ENCODE peak calls at places on chromosome 17, in four cellular contexts. One of them, this sample, is unnamed.

GRCh38 chr17:32192379-32192778 is 50.1 kb downstream of the RHOT1 start:
- DNase-seq in DMS79 treated with DMSO at 0.1 percent for 48 hours: no peak
- DNase-seq in AML-193: no peak
- DNase-seq in nephron progenitor cell: no peak
- DNase-seq in this sample: no peak

GRCh38 chr17:75475144-75475835 is 18.9 kb downstream of the TMEM94 start:
- DNase-seq in DMS79 treated with DMSO at 0.1 percent for 48 hours: no peak
- DNase-seq in AML-193: no peak
- DNase-seq in nephron progenitor cell: no peak
- DNase-seq in this sample: peak

GRCh38 chr17:3027786-3028532 is 35.4 kb downstream of the OR1D5 start:
- DNase-seq in DMS79 treated with DMSO at 0.1 percent for 48 hours: no peak
- DNase-seq in nephron progenitor cell: no peak
- DNase-seq in AML-193: no peak
- DNase-seq in this sample: no peak

GRCh38 chr17:67571478-67571877 is 146.3 kb upstream of the NOL11 start:
- DNase-seq in nephron progenitor cell: no peak
- DNase-seq in AML-193: no peak
- DNase-seq in DMS79 treated with DMSO at 0.1 percent for 48 hours: no peak
- DNase-seq in this sample: no peak

GRCh38 chr17:13306310-13306962 is 288.6 kb upstream of the ELAC2 start:
- DNase-seq in AML-193: peak
- DNase-seq in nephron progenitor cell: peak
- DNase-seq in DMS79 treated with DMSO at 0.1 percent for 48 hours: no peak
- DNase-seq in this sample: peak

GRCh38 chr17:41529491-41529915 is 1.4 kb upstream of the KRT19 start:
- DNase-seq in DMS79 treated with DMSO at 0.1 percent for 48 hours: no peak
- DNase-seq in nephron progenitor cell: no peak
- DNase-seq in AML-193: no peak
- DNase-seq in this sample: no peak

GRCh38 chr17:64655704-64656103 is 6.4 kb downstream of the SMURF2 start:
- DNase-seq in nephron progenitor cell: no peak
- DNase-seq in DMS79 treated with DMSO at 0.1 percent for 48 hours: no peak
- DNase-seq in AML-193: no peak
- DNase-seq in this sample: no peak

GRCh38 chr17:8175795-8176196 is 384 bp downstream of the TMEM107 start:
- DNase-seq in nephron progenitor cell: no peak
- DNase-seq in DMS79 treated with DMSO at 0.1 percent for 48 hours: peak
- DNase-seq in AML-193: no peak
- DNase-seq in this sample: no peak

GRCh38 chr17:67460097-67460496 is 83.0 kb downstream of the PITPNC1 start:
- DNase-seq in DMS79 treated with DMSO at 0.1 percent for 48 hours: no peak
- DNase-seq in nephron progenitor cell: peak
- DNase-seq in AML-193: no peak
- DNase-seq in this sample: no peak

GRCh38 chr17:32523017-32523680 is 36.4 kb downstream of the CDK5R1 start:
- DNase-seq in nephron progenitor cell: no peak
- DNase-seq in DMS79 treated with DMSO at 0.1 percent for 48 hours: peak
- DNase-seq in AML-193: no peak
- DNase-seq in this sample: no peak

GRCh38 chr17:14396542-14396941 is 95.7 kb downstream of the HS3ST3B1 start:
- DNase-seq in nephron progenitor cell: no peak
- DNase-seq in AML-193: no peak
- DNase-seq in DMS79 treated with DMSO at 0.1 percent for 48 hours: no peak
- DNase-seq in this sample: no peak

GRCh38 chr17:66855204-66855603 is 20.3 kb downstream of the CACNG5 start:
- DNase-seq in nephron progenitor cell: no peak
- DNase-seq in AML-193: peak
- DNase-seq in DMS79 treated with DMSO at 0.1 percent for 48 hours: no peak
- DNase-seq in this sample: no peak

GRCh38 chr17:37494971-37495370 is 5.3 kb downstream of the DUSP14 start:
- DNase-seq in DMS79 treated with DMSO at 0.1 percent for 48 hours: no peak
- DNase-seq in nephron progenitor cell: no peak
- DNase-seq in AML-193: no peak
- DNase-seq in this sample: peak

GRCh38 chr17:4074831-4075495 is 67.9 kb downstream of the ZZEF1 start:
- DNase-seq in DMS79 treated with DMSO at 0.1 percent for 48 hours: peak
- DNase-seq in nephron progenitor cell: peak
- DNase-seq in AML-193: peak
- DNase-seq in this sample: peak

GRCh38 chr17:77734371-77735050 is 224.0 kb upstream of the TNRC6C start:
- DNase-seq in nephron progenitor cell: peak
- DNase-seq in AML-193: no peak
- DNase-seq in DMS79 treated with DMSO at 0.1 percent for 48 hours: peak
- DNase-seq in this sample: peak

GRCh38 chr17:48973806-48974205 is 5.4 kb upstream of the GIP start:
- DNase-seq in DMS79 treated with DMSO at 0.1 percent for 48 hours: no peak
- DNase-seq in nephron progenitor cell: no peak
- DNase-seq in AML-193: no peak
- DNase-seq in this sample: no peak

GRCh38 chr17:17941015-17941414 is 31.2 kb downstream of the TOM1L2 start:
- DNase-seq in DMS79 treated with DMSO at 0.1 percent for 48 hours: no peak
- DNase-seq in nephron progenitor cell: no peak
- DNase-seq in AML-193: no peak
- DNase-seq in this sample: no peak

GRCh38 chr17:81189670-81190530 is 23.9 kb upstream of the AATK start:
- DNase-seq in nephron progenitor cell: peak
- DNase-seq in AML-193: no peak
- DNase-seq in DMS79 treated with DMSO at 0.1 percent for 48 hours: no peak
- DNase-seq in this sample: peak

GRCh38 chr17:29155235-29155965 is 24.8 kb downstream of the MYO18A start:
- DNase-seq in nephron progenitor cell: peak
- DNase-seq in DMS79 treated with DMSO at 0.1 percent for 48 hours: no peak
- DNase-seq in AML-193: peak
- DNase-seq in this sample: peak

GRCh38 chr17:17554266-17554665 is 37.2 kb downstream of the PEMT start:
- DNase-seq in nephron progenitor cell: no peak
- DNase-seq in AML-193: no peak
- DNase-seq in DMS79 treated with DMSO at 0.1 percent for 48 hours: no peak
- DNase-seq in this sample: no peak

GRCh38 chr17:37388266-37388665 is 12.5 kb downstream of the C17orf78 start:
- DNase-seq in DMS79 treated with DMSO at 0.1 percent for 48 hours: no peak
- DNase-seq in AML-193: no peak
- DNase-seq in nephron progenitor cell: no peak
- DNase-seq in this sample: no peak

GRCh38 chr17:67717192-67717623 is 528 bp upstream of the NOL11 start:
- DNase-seq in DMS79 treated with DMSO at 0.1 percent for 48 hours: no peak
- DNase-seq in nephron progenitor cell: no peak
- DNase-seq in AML-193: no peak
- DNase-seq in this sample: no peak

GRCh38 chr17:57350266-57350665 is 93.9 kb downstream of the MSI2 start:
- DNase-seq in nephron progenitor cell: no peak
- DNase-seq in AML-193: no peak
- DNase-seq in DMS79 treated with DMSO at 0.1 percent for 48 hours: no peak
- DNase-seq in this sample: no peak

GRCh38 chr17:77644981-77645380 is 313.5 kb upstream of the TNRC6C start:
- DNase-seq in AML-193: no peak
- DNase-seq in nephron progenitor cell: peak
- DNase-seq in DMS79 treated with DMSO at 0.1 percent for 48 hours: peak
- DNase-seq in this sample: peak

GRCh38 chr17:6509921-6510320 is 46.4 kb downstream of the PITPNM3 start:
- DNase-seq in nephron progenitor cell: no peak
- DNase-seq in DMS79 treated with DMSO at 0.1 percent for 48 hours: no peak
- DNase-seq in AML-193: no peak
- DNase-seq in this sample: no peak

This sample was measured in left kidney.